ENCODE peak calls at places on chromosome 11, in eight cellular contexts. N is NCI-H2081; T is G401; I is mesenteric fat pad; U is heart right ventricle; Q is lung microvascular endothelial cell; V is islet precursor cell; A is activated T-cell treated with anti-CD3 and anti-CD28 coated beads, Interleukin-2, amount 50 U/mL, for 72 hours. L is an unnamed sample.

GRCh38 chr11:66727282-66727882 is 1.6 kb downstream of the SPTBN2 start:
- DNase-seq in T (peak), N (peak), Q (peak), V (no peak), I (peak), A (peak), U (no peak), L (peak)

GRCh38 chr11:117232022-117232878 is at the start of the genes PCSK7 and RNF214:
- DNase-seq in I (peak), V (peak), U (peak), Q (peak), T (peak), N (peak), A (peak), L (peak)

GRCh38 chr11:1152316-1153104 is 5.2 kb upstream of the MUC5AC start:
- DNase-seq in I (peak), A (peak), T (no peak), N (no peak), U (no peak), V (peak), Q (no peak), L (no peak)

GRCh38 chr11:72826191-72826941 is 12.2 kb downstream of the ATG16L2 start:
- DNase-seq in I (peak), V (peak), N (no peak), T (no peak), U (no peak), A (no peak), Q (no peak), L (no peak)

GRCh38 chr11:98104249-98104648 is 916.5 kb upstream of the CNTN5 start:
- DNase-seq in T (no peak), V (no peak), U (no peak), Q (no peak), N (no peak), I (no peak), A (no peak), L (no peak)

GRCh38 chr11:103338621-103339484 is 229.6 kb downstream of the DYNC2H1 start:
- DNase-seq in Q (peak), V (peak), A (no peak), N (no peak), I (no peak), U (no peak), T (no peak), L (no peak)

GRCh38 chr11:33063326-33063775 is 24.0 kb downstream of the TCP11L1 start:
- DNase-seq in V (no peak), I (no peak), U (no peak), N (no peak), A (peak), Q (no peak), T (no peak), L (no peak)

GRCh38 chr11:12079726-12080556 is 30.4 kb upstream of the MICAL2 start:
- DNase-seq in V (peak), I (no peak), N (no peak), Q (peak), U (peak), T (no peak), A (no peak), L (no peak)

GRCh38 chr11:78821371-78822306 is 247.0 kb upstream of the NARS2 start:
- DNase-seq in N (no peak), A (no peak), I (no peak), V (no peak), U (no peak), T (no peak), Q (no peak), L (no peak)

GRCh38 chr11:118076754-118077281 is at the start of gene TMPRSS4:
- DNase-seq in V (no peak), A (no peak), U (no peak), N (no peak), Q (no peak), I (no peak), T (no peak), L (no peak)

GRCh38 chr11:20105427-20105826 is 54.8 kb downstream of the DBX1 start:
- DNase-seq in U (no peak), Q (no peak), N (no peak), V (no peak), I (no peak), T (no peak), A (no peak), L (no peak)

GRCh38 chr11:31643831-31644230 is 134.3 kb downstream of the ELP4 start:
- DNase-seq in N (no peak), I (no peak), T (peak), U (no peak), A (no peak), Q (peak), V (no peak), L (no peak)

GRCh38 chr11:31959711-31960110 is 131.2 kb upstream of the RCN1 start:
- DNase-seq in U (no peak), N (no peak), T (no peak), Q (no peak), V (no peak), I (no peak), A (no peak), L (no peak)